ENCODE peak calls at places on chromosome 7, in eight cellular contexts. M is heart right ventricle, J is stomach, R is upper lobe of left lung, A is GM23248, N is neuronal stem cell, E is aorta, O is left ventricle myocardium inferior. U is an unnamed sample. For H3K27me3, the result is how much of the 10 kb centered on the place peaks cover.

GRCh38 chr7:151251926-151252835 is 3.7 kb upstream of the SMARCD3 start:
- DNase-seq in J (peak), R (peak), E (peak), M (peak), N (peak), O (peak), A (peak), U (peak)

GRCh38 chr7:2140216-2140870 is 92.4 kb downstream of the MAD1L1 start:
- DNase-seq in J (no peak), E (no peak), R (peak), O (no peak), A (peak), N (no peak), M (peak), U (no peak)

GRCh38 chr7:138843632-138844580 is 45.9 kb upstream of the ATP6V0A4 start:
- DNase-seq in R (peak), M (no peak), O (no peak), N (no peak), A (no peak), E (no peak), J (no peak), U (peak)

GRCh38 chr7:148303295-148304013 is 287.1 kb upstream of the C7orf33 start:
- DNase-seq in O (peak), N (no peak), J (no peak), E (peak), R (no peak), A (peak), M (peak), U (no peak)

GRCh38 chr7:103989785-103990775 is 622 bp upstream of the RELN start:
- DNase-seq in R (peak), E (no peak), N (peak), M (no peak), A (peak), J (no peak), O (no peak), U (peak)

GRCh38 chr7:144720139-144720538 is 115.7 kb downstream of the TPK1 start:
- DNase-seq in R (no peak), N (no peak), A (peak), O (no peak), M (no peak), J (no peak), E (no peak), U (peak)

GRCh38 chr7:113026941-113027340 is 59.7 kb downstream of the GPR85 start:
- DNase-seq in R (no peak), E (no peak), N (peak), O (no peak), A (peak), M (no peak), J (no peak), U (no peak)

GRCh38 chr7:135919071-135919841 is 57.9 kb downstream of the MTPN start:
- DNase-seq in N (no peak), O (no peak), E (no peak), J (no peak), R (no peak), M (no peak), A (no peak), U (no peak)

GRCh38 chr7:73647725-73648592 is 19.7 kb upstream of the VPS37D start:
- DNase-seq in J (peak), N (no peak), E (no peak), M (no peak), O (no peak), A (peak), R (peak), U (peak)

GRCh38 chr7:70072220-70072619 is 473.9 kb downstream of the AUTS2 start:
- DNase-seq in O (no peak), A (peak), R (no peak), E (no peak), N (no peak), M (no peak), J (no peak), U (no peak)

GRCh38 chr7:150668472-150668911 is 17.0 kb upstream of the GIMAP2 start:
- DNase-seq in J (no peak), A (no peak), M (no peak), E (no peak), R (no peak), N (no peak), O (no peak), U (no peak)

GRCh38 chr7:132123763-132124162 is 452.5 kb downstream of the PLXNA4 start:
- DNase-seq in O (no peak), J (no peak), A (no peak), M (no peak), N (no peak), E (no peak), R (no peak), U (peak)

GRCh38 chr7:50261593-50261992 is 42.9 kb upstream of the IKZF1 start:
- DNase-seq in J (no peak), N (no peak), E (no peak), R (no peak), A (no peak), M (no peak), O (no peak), U (no peak)

GRCh38 chr7:149067869-149068268 is 22.6 kb downstream of the ZNF786 start:
- DNase-seq in A (no peak), O (no peak), N (no peak), M (no peak), R (no peak), E (no peak), J (no peak), U (peak)

GRCh38 chr7:38052786-38053185 is 125.3 kb upstream of the STARD3NL start:
- DNase-seq in J (no peak), A (no peak), M (no peak), O (no peak), R (no peak), E (no peak), N (no peak), U (no peak)

GRCh38 chr7:30412810-30413504 is 65.6 kb downstream of the NOD1 start:
- DNase-seq in A (peak), J (peak), O (no peak), E (no peak), M (no peak), N (peak), R (no peak), U (peak)

GRCh38 chr7:130758429-130759056 is 24.5 kb upstream of the KLF14 start:
- DNase-seq in A (peak), E (no peak), R (no peak), M (no peak), J (no peak), N (peak), O (no peak), U (peak)

GRCh38 chr7:85750454-85750949 is 563.6 kb upstream of the SEMA3D start:
- DNase-seq in M (no peak), A (peak), J (no peak), O (no peak), N (peak), R (peak), E (no peak), U (peak)

GRCh38 chr7:141073641-141074161 is at the start of gene TMEM178B:
- DNase-seq in M (peak), E (no peak), J (no peak), R (peak), N (peak), A (peak), O (no peak), U (peak)

DNA sequence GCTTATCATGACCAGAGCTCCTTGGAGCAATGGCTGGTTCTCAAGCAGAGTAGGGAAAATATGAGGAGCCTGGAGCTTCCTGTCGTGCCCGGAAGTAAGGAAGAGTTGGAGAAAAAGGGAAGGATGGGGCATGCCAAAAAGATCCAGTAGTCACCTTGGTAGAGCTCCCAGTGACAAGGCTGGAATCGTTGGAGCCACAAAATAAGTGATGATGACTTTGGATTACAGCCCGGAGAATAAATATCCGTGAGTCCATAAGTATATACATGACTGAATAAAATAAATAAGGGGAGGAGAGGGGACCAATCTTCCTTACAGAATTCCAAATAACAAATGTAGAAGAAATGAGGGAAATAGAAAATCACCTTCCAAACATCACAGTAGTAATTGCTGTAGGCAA is 29.3 kb downstream of the LMTK2 start:
- DNase-seq in N (no peak), R (no peak), A (no peak), O (no peak), J (no peak), M (no peak), E (no peak), U (no peak)
- H3K27me3 ChIP-seq in N (under half), R (under half), A (under half), O (under half), J (under half), M (under half), E (under half), U (under half)

DNA sequence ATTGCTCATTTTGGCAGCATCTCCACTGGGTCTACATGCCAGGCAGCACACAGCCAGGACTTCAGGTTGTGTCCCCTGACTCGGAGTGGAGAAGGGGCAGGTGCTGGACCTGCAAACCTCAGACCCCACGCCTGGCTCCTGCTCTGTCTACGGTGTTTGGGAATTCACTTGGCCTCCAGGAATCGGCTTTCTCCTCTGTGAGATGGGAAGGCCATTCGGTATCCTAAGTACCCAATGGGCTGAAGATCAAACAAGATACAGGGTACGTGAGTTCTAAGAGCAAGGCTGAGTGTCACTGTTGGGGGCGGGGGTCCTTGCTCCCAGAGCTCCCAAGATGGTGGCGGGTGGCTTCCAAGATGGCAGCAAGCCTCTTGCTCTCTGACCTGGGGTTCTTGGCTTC is 73.2 kb upstream of the EN2 start:
- DNase-seq in J (no peak), M (no peak), A (no peak), R (no peak), N (no peak), E (no peak), O (no peak), U (no peak)
- H3K27me3 ChIP-seq in J (under half), M (half or more), A (half or more), R (under half), N (half or more), E (under half), O (half or more), U (half or more)

DNA sequence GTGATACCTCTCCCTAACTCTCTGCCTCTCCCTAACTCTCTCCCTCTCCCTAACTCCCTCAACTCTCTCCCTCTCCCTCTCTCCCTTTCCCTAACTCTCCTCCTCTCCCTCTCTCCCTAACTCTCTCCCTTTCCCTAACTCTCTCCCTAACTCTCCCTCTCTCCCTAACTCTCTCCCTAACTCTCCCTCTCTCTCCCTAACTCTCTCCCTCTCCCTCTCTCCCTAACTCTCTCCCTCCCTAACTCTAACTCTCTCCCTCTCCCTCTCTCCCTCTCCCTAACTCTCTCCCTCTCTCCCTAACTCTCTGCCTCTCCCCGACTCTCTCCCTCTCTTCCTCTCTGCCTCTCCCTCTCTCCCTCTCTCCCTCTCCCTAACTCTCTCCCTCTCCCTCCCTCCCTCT is 2.0 kb upstream of the PTPRN2 start:
- DNase-seq in M (no peak), O (no peak), R (no peak), A (no peak), E (no peak), J (no peak), N (no peak), U (no peak)
- H3K27me3 ChIP-seq in M (under half), O (under half), R (under half), A (under half), E (under half), J (under half), N (under half), U (half or more)

GRCh38 chr7:155521743-155522398 is 24.5 kb downstream of the CNPY1 start:
- DNase-seq in J (no peak), O (no peak), M (no peak), R (no peak), A (no peak), N (no peak), E (no peak), U (no peak)

GRCh38 chr7:155518633-155519032 is 27.7 kb downstream of the CNPY1 start:
- DNase-seq in R (no peak), A (no peak), M (no peak), O (no peak), J (no peak), N (no peak), E (peak), U (no peak)

GRCh38 chr7:155520114-155520513 is 26.2 kb downstream of the CNPY1 start:
- DNase-seq in M (no peak), J (no peak), R (no peak), E (no peak), A (no peak), N (no peak), O (no peak), U (no peak)

GRCh38 chr7:155523168-155523675 is 23.1 kb downstream of the CNPY1 start:
- DNase-seq in M (no peak), E (no peak), N (no peak), R (no peak), O (no peak), A (no peak), J (no peak), U (no peak)

DNA sequence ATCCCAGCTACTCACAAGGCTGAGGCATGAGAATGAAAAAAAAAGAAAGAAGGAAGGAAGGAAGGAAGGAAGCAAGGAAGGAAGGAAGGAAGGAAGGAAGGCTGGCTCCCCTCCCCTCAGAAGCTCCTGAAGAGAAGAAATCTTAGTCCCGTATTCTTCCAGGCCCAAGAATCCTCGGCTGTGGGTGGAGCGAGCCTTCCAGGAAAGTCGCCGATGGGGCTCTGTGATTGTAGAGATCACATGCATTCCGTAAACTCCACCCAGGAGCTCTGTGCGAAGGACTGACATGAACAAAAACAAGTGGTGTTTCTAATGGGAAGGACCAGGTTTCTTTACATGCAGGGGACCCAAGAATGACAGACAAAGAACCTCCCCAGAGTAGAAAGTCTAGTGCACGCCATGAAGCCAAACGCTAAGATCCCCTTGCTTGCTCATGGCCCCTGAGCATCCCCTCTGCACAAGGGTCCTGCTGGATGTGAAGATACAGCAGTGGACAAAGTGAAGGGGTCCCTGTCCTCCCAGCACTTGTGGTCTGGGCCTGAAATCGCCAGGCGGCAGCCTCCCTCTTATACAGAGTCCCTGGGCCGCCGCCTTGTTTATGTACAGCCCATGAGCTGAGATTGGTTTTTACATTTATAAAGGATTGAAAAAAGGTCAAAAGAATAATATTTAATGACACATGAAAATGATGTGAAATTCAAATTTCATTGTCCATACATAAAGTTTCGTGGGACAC is 25.2 kb downstream of the CNPY1 start:
- DNase-seq in R (no peak), E (no peak), M (no peak), N (no peak), O (no peak), J (no peak), A (no peak), U (no peak)
- H3K27me3 ChIP-seq in R (under half), E (under half), M (half or more), N (under half), O (half or more), J (under half), A (under half), U (under half)

GRCh38 chr7:96991850-96992623 is 13.3 kb upstream of the DLX6 start:
- DNase-seq in N (peak), A (no peak), J (no peak), O (no peak), M (no peak), E (no peak), R (peak), U (peak)
- H3K27me3 ChIP-seq in N (half or more), A (half or more), J (under half), O (half or more), M (half or more), E (under half), R (half or more), U (half or more)

GRCh38 chr7:26860361-26860760 is 4.0 kb downstream of the SKAP2 start:
- DNase-seq in A (no peak), O (no peak), J (no peak), E (no peak), R (no peak), M (no peak), N (no peak), U (peak)

GRCh38 chr7:26859720-26860119 is 4.7 kb downstream of the SKAP2 start:
- DNase-seq in E (no peak), R (no peak), N (no peak), A (no peak), J (no peak), M (no peak), O (no peak), U (no peak)

GRCh38 chr7:26862806-26863205 is 1.6 kb downstream of the SKAP2 start:
- DNase-seq in E (no peak), M (no peak), J (no peak), N (no peak), A (no peak), R (no peak), O (no peak), U (no peak)

GRCh38 chr7:26858735-26859134 is 5.7 kb downstream of the SKAP2 start:
- DNase-seq in M (no peak), J (no peak), R (no peak), E (no peak), O (no peak), N (no peak), A (no peak), U (peak)

GRCh38 chr7:26861050-26861449 is 3.3 kb downstream of the SKAP2 start:
- DNase-seq in A (no peak), E (no peak), O (no peak), J (no peak), M (no peak), N (no peak), R (no peak), U (no peak)
- H3K27me3 ChIP-seq in A (under half), E (under half), O (half or more), J (under half), M (under half), N (half or more), R (under half), U (under half)

GRCh38 chr7:42232275-42232674 is 4.7 kb downstream of the GLI3 start:
- DNase-seq in R (no peak), J (no peak), M (no peak), O (no peak), E (no peak), N (no peak), A (peak), U (no peak)

GRCh38 chr7:42233166-42233565 is 3.8 kb downstream of the GLI3 start:
- DNase-seq in J (no peak), R (no peak), N (no peak), E (no peak), M (no peak), O (no peak), A (peak), U (no peak)

GRCh38 chr7:42227931-42228591 is 8.9 kb downstream of the GLI3 start:
- DNase-seq in N (no peak), J (no peak), R (peak), O (peak), M (peak), E (peak), A (peak), U (peak)

GRCh38 chr7:42233939-42234338 is 3.1 kb downstream of the GLI3 start:
- DNase-seq in N (no peak), J (no peak), M (no peak), R (no peak), E (no peak), O (no peak), A (peak), U (no peak)

DNA sequence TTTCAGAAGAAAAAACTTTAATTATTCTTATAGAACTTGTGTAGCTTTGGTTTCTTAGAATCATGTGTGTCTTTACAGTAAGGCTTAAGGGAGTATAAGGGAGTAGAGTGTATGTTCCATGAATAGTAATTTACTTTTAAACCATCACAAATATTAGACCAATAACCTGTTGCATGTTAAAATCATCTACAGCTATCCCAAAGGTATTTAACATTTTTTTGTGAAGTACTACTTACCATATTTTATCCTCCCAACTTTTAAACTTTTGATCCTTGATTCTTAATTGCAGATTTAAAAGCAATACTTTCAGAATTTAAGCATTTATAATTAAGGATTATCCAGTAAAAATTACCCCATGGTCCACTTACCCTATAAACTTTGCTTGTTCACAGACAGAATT is 6.0 kb downstream of the GLI3 start:
- DNase-seq in N (no peak), E (no peak), J (no peak), R (no peak), O (no peak), A (no peak), M (no peak), U (no peak)
- H3K27me3 ChIP-seq in N (under half), E (under half), J (under half), R (under half), O (under half), A (under half), M (under half), U (under half)

GRCh38 chr7:117075934-117076333 is 122.6 kb downstream of the ST7 start:
- DNase-seq in J (no peak), N (no peak), M (no peak), R (no peak), O (no peak), A (no peak), E (no peak), U (no peak)

GRCh38 chr7:117077658-117078057 is 124.4 kb downstream of the ST7 start:
- DNase-seq in A (no peak), O (no peak), N (no peak), J (no peak), M (no peak), R (no peak), E (no peak), U (no peak)

GRCh38 chr7:117072620-117073118 is 119.4 kb downstream of the ST7 start:
- DNase-seq in N (no peak), R (no peak), E (peak), J (peak), A (peak), M (peak), O (peak), U (no peak)

GRCh38 chr7:117074378-117074777 is 121.1 kb downstream of the ST7 start:
- DNase-seq in M (no peak), A (no peak), E (no peak), O (no peak), N (no peak), J (no peak), R (no peak), U (no peak)

GRCh38 chr7:117076426-117076943 is 123.2 kb downstream of the ST7 start:
- DNase-seq in A (no peak), E (no peak), J (no peak), O (peak), M (peak), N (no peak), R (peak), U (no peak)
- H3K27me3 ChIP-seq in A (under half), E (under half), J (under half), O (under half), M (under half), N (under half), R (under half), U (under half)

U was measured in H7.